ENCODE peak calls at places on chromosomes 5 and 9, in ten cellular contexts. X is neuronal stem cell; T is endothelial cell of umbilical vein; H is IMR-90; Z is CD4-positive, CD25-positive, alpha-beta regulatory T cell; Y is tibial nerve; U is transverse colon; N is A549; J is right cardiac atrium; G is CD8-positive, alpha-beta T cell. C is an unnamed sample.

GRCh38 chr9:33222031-33222430 is 17.9 kb upstream of the SPINK4 start:
- DNase-seq in T (no peak), H (no peak), Y (no peak), Z (no peak), U (no peak), X (no peak), J (no peak), N (no peak), G (no peak), C (no peak)

GRCh38 chr9:32704343-32704742 is 68.9 kb upstream of the TAF1L start:
- DNase-seq in N (no peak), X (no peak), Y (no peak), Z (no peak), U (no peak), G (no peak), T (no peak), J (no peak), H (no peak), C (no peak)

GRCh38 chr5:72282878-72283277 is 37.2 kb downstream of the MRPS27 start:
- DNase-seq in N (no peak), Y (no peak), X (no peak), J (no peak), H (peak; percentile 76), Z (no peak), G (no peak), T (peak; percentile 68), U (no peak), C (peak; percentile 48)

GRCh38 chr5:127410906-127411780 is 106.3 kb upstream of the PRRC1 start:
- DNase-seq in N (no peak), U (no peak), Y (no peak), Z (no peak), J (no peak), H (no peak), T (no peak), X (no peak), G (no peak), C (no peak)

GRCh38 chr5:132962429-132962928 is 955 bp downstream of the AFF4 start:
- DNase-seq in G (no peak), X (peak; percentile 56), J (no peak), U (peak; percentile 32), N (peak; percentile 60), T (peak; percentile 84), Z (no peak), Y (peak; percentile 30), H (peak; percentile 76), C (peak; percentile 43)

GRCh38 chr5:13408616-13409015 is 535.9 kb downstream of the DNAH5 start:
- DNase-seq in N (no peak), Z (no peak), X (no peak), T (no peak), J (no peak), G (no peak), H (no peak), U (no peak), Y (no peak), C (no peak)

GRCh38 chr5:92372766-92373165 is 989.6 kb upstream of the ARRDC3 start:
- DNase-seq in N (no peak), X (no peak), Y (no peak), J (no peak), Z (no peak), U (no peak), G (no peak), H (peak; percentile 21), T (no peak), C (no peak)

GRCh38 chr9:78325343-78325742 is 28.4 kb downstream of the PSAT1 start:
- DNase-seq in T (peak; percentile 20), U (peak; percentile 17), H (peak; percentile 27), N (no peak), Z (no peak), Y (no peak), J (no peak), G (no peak), X (no peak), C (peak; percentile 11)

GRCh38 chr5:41869150-41869738 is 981 bp downstream of the OXCT1 start:
- DNase-seq in U (peak; percentile 11), Y (peak; percentile 61), T (peak; percentile 32), Z (peak; percentile 3), H (peak; percentile 7), N (no peak), J (peak; percentile 92), X (no peak), G (no peak), C (no peak)

GRCh38 chr5:140549237-140550144 is 2.0 kb downstream of the EIF4EBP3 start:
- DNase-seq in T (peak; percentile 47), H (peak; percentile 41), U (peak; percentile 81), X (no peak), N (no peak), J (no peak), G (no peak), Z (no peak), Y (peak; percentile 56), C (peak; percentile 11)

GRCh38 chr9:77833686-77834429 is 185.7 kb upstream of the GNA14 start:
- DNase-seq in U (no peak), N (no peak), Y (no peak), G (no peak), T (no peak), H (no peak), J (no peak), X (no peak), Z (no peak), C (no peak)

GRCh38 chr5:82234880-82235279 is 43.3 kb downstream of the RPS23 start:
- DNase-seq in J (no peak), Y (no peak), G (no peak), H (no peak), X (no peak), T (no peak), N (no peak), U (peak; percentile 10), Z (no peak), C (no peak)

GRCh38 chr9:36828574-36829141 is 205.4 kb downstream of the PAX5 start:
- DNase-seq in J (no peak), H (no peak), N (no peak), X (no peak), Z (no peak), T (no peak), G (no peak), U (no peak), Y (no peak), C (no peak)

GRCh38 chr5:128645582-128645981 is 107.5 kb upstream of the FBN2 start:
- DNase-seq in U (no peak), J (no peak), N (no peak), Y (no peak), H (peak; percentile 28), Z (no peak), G (no peak), X (no peak), T (no peak), C (no peak)

GRCh38 chr5:128649183-128649582 is 111.1 kb upstream of the FBN2 start:
- DNase-seq in Z (no peak), N (no peak), J (no peak), U (no peak), Y (no peak), H (peak; percentile 74), X (no peak), G (no peak), T (peak; percentile 85), C (no peak)

GRCh38 chr5:128644863-128645262 is 106.8 kb upstream of the FBN2 start:
- DNase-seq in N (no peak), Y (no peak), G (no peak), J (no peak), H (peak; percentile 96), U (no peak), T (peak; percentile 86), X (no peak), Z (no peak), C (peak; percentile 83)
- H3K27ac ChIP-seq in N (no peak overlapping the region), Y (no peak overlapping the region), G (no peak overlapping the region), J (no peak overlapping the region), H (peak overlapping the region; percentile 57), U (no peak overlapping the region), T (peak overlapping the region; percentile 57), X (no peak overlapping the region), Z (no peak overlapping the region), C (peak overlapping the region; percentile 69)

GRCh38 chr5:78642701-78643100 is 5.9 kb downstream of the LHFPL2 start:
- DNase-seq in Z (no peak), Y (no peak), H (no peak), U (no peak), J (no peak), N (no peak), G (no peak), T (no peak), X (no peak), C (no peak)

GRCh38 chr5:78647411-78647818 is 1.2 kb downstream of the LHFPL2 start:
- DNase-seq in J (no peak), Y (peak; percentile 25), N (peak; percentile 52), T (peak; percentile 76), U (peak; percentile 59), Z (no peak), G (no peak), H (peak; percentile 47), X (no peak), C (peak; percentile 34)

GRCh38 chr5:78644741-78645300 is 3.8 kb downstream of the LHFPL2 start:
- DNase-seq in N (no peak), J (no peak), Z (no peak), H (peak; percentile 53), T (no peak), X (no peak), Y (no peak), U (no peak), G (no peak), C (peak; percentile 28)

GRCh38 chr5:78641060-78641474 is 7.5 kb downstream of the LHFPL2 start:
- DNase-seq in T (peak; percentile 37), G (no peak), J (no peak), U (no peak), Z (no peak), Y (no peak), N (no peak), X (no peak), H (no peak), C (no peak)

GRCh38 chr5:78644129-78644528 is 4.4 kb downstream of the LHFPL2 start:
- DNase-seq in J (no peak), G (no peak), X (no peak), N (no peak), Y (no peak), Z (no peak), U (no peak), T (no peak), H (no peak), C (no peak)
- H3K4me3 ChIP-seq in J (no peak overlapping the region), G (no peak overlapping the region), X (no peak overlapping the region), N (no peak overlapping the region), Y (no peak overlapping the region), Z (no peak overlapping the region), U (no peak overlapping the region), T (no peak overlapping the region), H (no peak overlapping the region), C (no peak overlapping the region)

DNA sequence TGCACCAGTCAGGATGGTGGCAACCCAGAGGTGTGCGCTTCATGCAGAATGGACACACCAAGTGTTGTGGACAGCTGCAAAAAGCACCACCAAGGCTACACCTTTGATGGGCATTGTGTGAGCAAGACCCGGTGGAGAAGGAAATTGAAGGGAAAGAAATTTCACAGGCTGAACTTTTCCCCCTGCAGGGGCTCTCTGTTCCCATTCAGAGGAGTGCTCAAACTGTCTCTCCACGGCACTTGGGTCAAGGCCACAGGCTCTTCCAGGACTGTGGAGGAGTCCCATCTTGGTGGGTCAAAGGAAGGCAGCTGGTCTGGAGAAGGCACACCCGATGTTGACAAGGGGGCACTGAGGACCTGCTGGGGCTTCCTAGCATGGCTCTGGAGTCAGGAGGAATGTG is 34.0 kb upstream of the TIFAB start:
- DNase-seq in X (no peak), N (no peak), G (no peak), T (no peak), Z (no peak), H (no peak), J (no peak), U (no peak), Y (no peak), C (no peak)
- H3K27ac ChIP-seq in X (no peak overlapping the region), N (no peak overlapping the region), G (no peak overlapping the region), T (no peak overlapping the region), Z (no peak overlapping the region), H (no peak overlapping the region), J (no peak overlapping the region), U (no peak overlapping the region), Y (no peak overlapping the region), C (no peak overlapping the region)

GRCh38 chr5:150618588-150619281 is 21.7 kb upstream of the SYNPO start:
- DNase-seq in Y (no peak), N (no peak), U (no peak), T (no peak), G (no peak), H (peak; percentile 62), J (peak; percentile 83), X (no peak), Z (no peak), C (no peak)
- H3K4me3 ChIP-seq in Y (no peak overlapping the region), N (no peak overlapping the region), U (no peak overlapping the region), T (no peak overlapping the region), G (no peak overlapping the region), H (no peak overlapping the region), J (no peak overlapping the region), X (no peak overlapping the region), Z (no peak overlapping the region), C (no peak overlapping the region)